ENCODE peak calls at places on chromosome 10, in four cellular contexts. G is mammary epithelial cell, I is GM23248, L is hepatocyte. Y is an unnamed sample. For H3K27me3, the result is how much of the 10 kb centered on the place peaks cover.

GRCh38 chr10:114905450-114905849 is 32.5 kb upstream of the TRUB1 start:
- DNase-seq in G (peak), I (peak), L (no peak), Y (no peak)

GRCh38 chr10:118971187-118971586 is 58.3 kb upstream of the NANOS1 start:
- DNase-seq in G (no peak), I (no peak), L (no peak), Y (no peak)

GRCh38 chr10:5665380-5666323 is 743 bp downstream of the ASB13 start:
- DNase-seq in G (peak), I (peak), L (peak), Y (peak)

GRCh38 chr10:99569253-99569939 is 36.7 kb downstream of the NKX2-3 start:
- DNase-seq in G (no peak), I (no peak), L (no peak), Y (no peak)

GRCh38 chr10:102546606-102547310 is 43.0 kb downstream of the SUFU start:
- DNase-seq in G (no peak), I (peak), L (no peak), Y (no peak)

GRCh38 chr10:70564901-70565351 is 37.6 kb downstream of the PRF1 start:
- DNase-seq in G (no peak), I (no peak), L (no peak), Y (no peak)

GRCh38 chr10:22251751-22252285 is 34.0 kb upstream of the EBLN1 start:
- DNase-seq in G (peak), I (peak), L (peak), Y (peak)

GRCh38 chr10:103855424-103855823 is at the start of gene SH3PXD2A:
- DNase-seq in G (no peak), I (peak), L (peak), Y (peak)

GRCh38 chr10:28946479-28946878 is 269.2 kb downstream of the BAMBI start:
- DNase-seq in G (no peak), I (peak), L (no peak), Y (no peak)

GRCh38 chr10:57891201-57892006 is 376.3 kb downstream of the IPMK start:
- DNase-seq in G (no peak), I (no peak), L (peak), Y (peak)

GRCh38 chr10:52187521-52188258 is 126.4 kb upstream of the DKK1 start:
- DNase-seq in G (no peak), I (peak), L (no peak), Y (no peak)

GRCh38 chr10:128540806-128541739 is 414.9 kb upstream of the MKI67 start:
- DNase-seq in G (no peak), I (no peak), L (peak), Y (no peak)

GRCh38 chr10:71795248-71795647 is 21.9 kb upstream of the VSIR start:
- DNase-seq in G (no peak), I (peak), L (peak), Y (no peak)

GRCh38 chr10:74206727-74207126 is 55.7 kb downstream of the ADK start:
- DNase-seq in G (peak), I (no peak), L (no peak), Y (peak)

GRCh38 chr10:118827466-118828155 is 72.8 kb upstream of the CACUL1 start:
- DNase-seq in G (no peak), I (no peak), L (no peak), Y (no peak)

GRCh38 chr10:17660921-17661320 is 17.0 kb downstream of the STAM start:
- DNase-seq in G (no peak), I (peak), L (no peak), Y (no peak)

GRCh38 chr10:113854757-113855626 is 531 bp downstream of the NHLRC2 start:
- DNase-seq in G (peak), I (peak), L (peak), Y (no peak)

GRCh38 chr10:59382831-59383295 is 20.5 kb upstream of the FAM13C start:
- DNase-seq in G (no peak), I (peak), L (no peak), Y (no peak)

GRCh38 chr10:72692897-72693598 is 1.1 kb downstream of the MCU start:
- DNase-seq in G (peak), I (peak), L (peak), Y (no peak)

GRCh38 chr10:62306663-62307062 is 38.0 kb upstream of the RTKN2 start:
- DNase-seq in G (no peak), I (no peak), L (no peak), Y (no peak)

GRCh38 chr10:287814-288213 is 152.6 kb downstream of the ZMYND11 start:
- DNase-seq in G (no peak), I (peak), L (no peak), Y (no peak)

GRCh38 chr10:130261766-130262165 is 125.6 kb downstream of the GLRX3 start:
- DNase-seq in G (no peak), I (no peak), L (no peak), Y (no peak)

GRCh38 chr10:102523250-102524029 is 19.7 kb downstream of the SUFU start:
- DNase-seq in G (no peak), I (peak), L (no peak), Y (no peak)

GRCh38 chr10:70664702-70665195 is 7.6 kb upstream of the ADAMTS14 start:
- DNase-seq in G (peak), I (peak), L (peak), Y (peak)

GRCh38 chr10:79406683-79407396 is 38.6 kb downstream of the ZCCHC24 start:
- DNase-seq in G (no peak), I (no peak), L (no peak), Y (no peak)

GRCh38 chr10:126321455-126321854 is 66.8 kb downstream of the ADAM12 start:
- DNase-seq in G (no peak), I (no peak), L (no peak), Y (no peak)

GRCh38 chr10:29731760-29732159 is 97.0 kb upstream of the SVIL start:
- DNase-seq in G (no peak), I (no peak), L (peak), Y (no peak)

GRCh38 chr10:74745449-74745848 is 81.0 kb upstream of the KAT6B start:
- DNase-seq in G (no peak), I (no peak), L (no peak), Y (no peak)

GRCh38 chr10:109898666-109899577 is 24.4 kb downstream of the XPNPEP1 start:
- DNase-seq in G (no peak), I (peak), L (no peak), Y (no peak)

GRCh38 chr10:29736325-29737208 is 101.8 kb upstream of the SVIL start:
- DNase-seq in G (peak), I (peak), L (peak), Y (peak)

GRCh38 chr10:75283150-75284096 is 47.7 kb upstream of the COMTD1 start:
- DNase-seq in G (peak), I (peak), L (peak), Y (no peak)

GRCh38 chr10:77333610-77334340 is 303.8 kb downstream of the KCNMA1 start:
- DNase-seq in G (no peak), I (peak), L (peak), Y (no peak)

GRCh38 chr10:120979435-120980315 is 128.5 kb downstream of the WDR11 start:
- DNase-seq in G (peak), I (peak), L (peak), Y (no peak)
- TF ChIP-seq EZH2 in G (no peak), I (peak), L (no peak), Y (no peak)

DNA sequence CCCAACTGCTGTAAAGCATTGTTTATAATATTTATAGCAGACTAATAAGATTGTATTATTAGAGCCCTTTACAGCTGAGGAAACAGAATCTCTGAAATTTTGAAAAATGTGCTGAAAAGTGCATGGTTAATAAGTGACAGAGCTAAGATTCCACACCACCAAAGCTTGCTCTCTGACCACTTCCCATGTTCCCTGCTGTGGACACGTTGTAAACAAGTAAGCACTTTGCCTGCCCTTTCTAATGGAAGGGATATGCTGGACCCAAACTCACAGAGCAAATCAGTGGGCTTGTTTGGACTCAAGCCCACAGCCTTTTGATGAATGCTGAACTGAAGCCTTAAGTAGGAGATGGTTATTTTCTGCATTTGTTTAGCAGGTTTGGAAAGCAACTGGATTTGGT is 214.0 kb upstream of the TMEM72 start:
- DNase-seq in G (no peak), I (peak), L (peak), Y (no peak)
- H3K27me3 ChIP-seq in G (under half), I (under half), L (under half), Y (under half)

DNA sequence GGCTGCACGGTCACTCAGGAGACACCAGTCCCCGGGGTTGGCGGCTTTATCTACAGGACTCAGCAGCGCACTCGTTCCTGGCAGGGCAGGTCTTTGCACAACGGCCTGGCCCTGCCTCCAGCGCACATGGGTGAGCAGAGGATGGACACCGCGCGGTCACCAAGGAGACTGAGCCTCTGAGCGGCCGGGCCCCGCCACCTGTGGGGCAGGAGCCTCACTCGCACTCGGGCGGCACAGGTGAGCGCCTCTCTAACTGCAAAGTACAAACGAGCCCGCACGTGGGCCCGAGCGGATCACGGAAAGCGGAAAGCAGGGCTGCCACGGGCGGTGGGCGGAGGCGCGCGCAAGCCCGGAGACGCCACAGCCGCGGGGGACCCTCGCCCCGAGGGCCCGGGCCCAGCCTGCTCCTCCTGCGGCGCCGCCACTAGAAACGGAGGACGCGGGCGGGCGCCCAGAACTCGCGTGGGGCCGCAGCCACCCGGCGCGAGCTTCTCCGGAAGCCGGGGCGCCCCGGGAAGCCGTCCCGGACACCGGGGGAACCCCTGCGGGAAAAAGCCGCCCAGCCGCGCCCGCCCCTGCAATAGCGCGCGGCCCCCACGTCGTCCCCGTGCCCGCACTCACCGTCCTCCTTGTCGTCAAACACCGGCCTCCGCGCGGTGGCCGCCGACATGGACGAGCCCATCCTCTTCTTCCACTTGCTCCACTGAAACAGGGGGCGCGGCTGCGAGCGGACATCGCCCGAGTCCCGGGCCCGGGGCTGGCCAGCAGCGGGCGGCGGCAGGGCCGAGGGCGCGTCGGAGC is 599 bp downstream of the STK32C start:
- DNase-seq in G (peak), I (peak), L (peak), Y (peak)
- H3K4me2 ChIP-seq in G (peak), I (peak), L (peak), Y (peak)

DNA sequence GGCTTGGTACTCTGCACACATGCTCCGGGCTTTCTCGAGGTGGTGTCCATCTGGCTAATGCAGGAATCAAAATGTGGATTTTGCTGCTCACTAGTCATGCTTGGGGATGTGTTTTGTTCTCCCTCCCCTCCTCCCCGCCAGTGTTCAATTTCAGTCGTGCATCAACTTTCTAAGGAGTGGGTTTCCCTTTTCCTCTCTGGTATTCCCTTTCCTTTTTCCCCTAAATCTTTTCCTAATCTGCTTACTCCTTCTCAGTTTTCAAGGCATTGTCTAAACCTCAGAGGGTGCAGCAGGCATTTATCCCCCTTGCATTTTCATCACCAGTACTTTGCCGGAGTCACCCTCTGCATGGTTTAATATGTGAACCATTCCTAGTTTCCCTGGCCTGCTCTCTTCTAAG is 201.8 kb downstream of the CCDC3 start:
- DNase-seq in G (no peak), I (no peak), L (no peak), Y (no peak)
- TF ChIP-seq EZH2 in G (no peak), I (no peak), L (no peak), Y (no peak)

GRCh38 chr10:42809670-42810069 is 27.1 kb downstream of the BMS1 start:
- DNase-seq in G (no peak), I (no peak), L (no peak), Y (no peak)
- H3K27me3 ChIP-seq in G (under half), I (under half), L (under half), Y (under half)

Y was measured in PC-9.